ENCODE peak calls at places on chromosome 14, in six cellular contexts. One of them, this sample, is unnamed.

GRCh38 chr14:102221026-102221425 is 81.3 kb downstream of the WDR20 start:
- DNase-seq in A549: no peak
- DNase-seq in HepG2: no peak
- DNase-seq in GM12878: no peak
- DNase-seq in endothelial cell of umbilical vein: peak
- DNase-seq in K562: no peak
- DNase-seq in this sample: peak

GRCh38 chr14:20714593-20715250 is 26.2 kb downstream of the ANG start:
- DNase-seq in A549: no peak
- DNase-seq in HepG2: no peak
- DNase-seq in GM12878: no peak
- DNase-seq in endothelial cell of umbilical vein: peak
- DNase-seq in K562: no peak
- DNase-seq in this sample: peak

GRCh38 chr14:92759679-92760523 is 11.5 kb upstream of the LGMN start:
- DNase-seq in A549: no peak
- DNase-seq in HepG2: no peak
- DNase-seq in GM12878: peak
- DNase-seq in endothelial cell of umbilical vein: no peak
- DNase-seq in K562: no peak
- DNase-seq in this sample: no peak

GRCh38 chr14:73717247-73717646 is 3.1 kb upstream of the PNMA1 start:
- DNase-seq in A549: no peak
- DNase-seq in HepG2: no peak
- DNase-seq in GM12878: no peak
- DNase-seq in endothelial cell of umbilical vein: no peak
- DNase-seq in K562: no peak
- DNase-seq in this sample: no peak

GRCh38 chr14:79193689-79194477 is 1017.4 kb downstream of the DIO2 start:
- DNase-seq in A549: no peak
- DNase-seq in HepG2: no peak
- DNase-seq in GM12878: no peak
- DNase-seq in endothelial cell of umbilical vein: no peak
- DNase-seq in K562: no peak
- DNase-seq in this sample: no peak

GRCh38 chr14:71021347-71022014 is 114.2 kb downstream of the PCNX1 start:
- DNase-seq in A549: no peak
- DNase-seq in HepG2: no peak
- DNase-seq in GM12878: no peak
- DNase-seq in endothelial cell of umbilical vein: peak
- DNase-seq in K562: no peak
- DNase-seq in this sample: no peak

GRCh38 chr14:104975481-104976197 is 2.5 kb downstream of the AHNAK2 start:
- DNase-seq in A549: no peak
- DNase-seq in HepG2: no peak
- DNase-seq in GM12878: no peak
- DNase-seq in endothelial cell of umbilical vein: no peak
- DNase-seq in K562: no peak
- DNase-seq in this sample: peak

GRCh38 chr14:80959448-80960006 is 4.1 kb downstream of the TSHR start:
- DNase-seq in A549: no peak
- DNase-seq in HepG2: no peak
- DNase-seq in GM12878: peak
- DNase-seq in endothelial cell of umbilical vein: no peak
- DNase-seq in K562: no peak
- DNase-seq in this sample: peak

GRCh38 chr14:105315211-105315721 is 718 bp downstream of the PACS2 start:
- DNase-seq in A549: peak
- DNase-seq in HepG2: peak
- DNase-seq in GM12878: no peak
- DNase-seq in endothelial cell of umbilical vein: peak
- DNase-seq in K562: no peak
- DNase-seq in this sample: peak

GRCh38 chr14:77023001-77023996 is 5.2 kb downstream of the IRF2BPL start:
- DNase-seq in A549: no peak
- DNase-seq in HepG2: peak
- DNase-seq in GM12878: no peak
- DNase-seq in endothelial cell of umbilical vein: peak
- DNase-seq in K562: no peak
- DNase-seq in this sample: no peak

GRCh38 chr14:73602994-73603393 is 9.3 kb upstream of the ACOT6 start:
- DNase-seq in A549: no peak
- DNase-seq in HepG2: no peak
- DNase-seq in GM12878: no peak
- DNase-seq in endothelial cell of umbilical vein: no peak
- DNase-seq in K562: no peak
- DNase-seq in this sample: no peak

GRCh38 chr14:34363733-34364134 is 98.3 kb downstream of the SPTSSA start:
- DNase-seq in A549: no peak
- DNase-seq in HepG2: no peak
- DNase-seq in GM12878: no peak
- DNase-seq in endothelial cell of umbilical vein: no peak
- DNase-seq in K562: no peak
- DNase-seq in this sample: peak

GRCh38 chr14:69430306-69430939 is 31.9 kb downstream of the SLC39A9 start:
- DNase-seq in A549: no peak
- DNase-seq in HepG2: peak
- DNase-seq in GM12878: no peak
- DNase-seq in endothelial cell of umbilical vein: no peak
- DNase-seq in K562: no peak
- DNase-seq in this sample: no peak

GRCh38 chr14:91286530-91286937 is 42.0 kb upstream of the GPR68 start:
- DNase-seq in A549: peak
- DNase-seq in HepG2: peak
- DNase-seq in GM12878: peak
- DNase-seq in endothelial cell of umbilical vein: peak
- DNase-seq in K562: peak
- DNase-seq in this sample: peak

GRCh38 chr14:101008196-101008595 is 104.7 kb upstream of the RTL1 start:
- DNase-seq in A549: no peak
- DNase-seq in HepG2: no peak
- DNase-seq in GM12878: no peak
- DNase-seq in endothelial cell of umbilical vein: no peak
- DNase-seq in K562: no peak
- DNase-seq in this sample: no peak

GRCh38 chr14:100828448-100828834 is 2.5 kb downstream of the MEG3 start:
- DNase-seq in A549: no peak
- DNase-seq in HepG2: no peak
- DNase-seq in GM12878: no peak
- DNase-seq in endothelial cell of umbilical vein: peak
- DNase-seq in K562: no peak
- DNase-seq in this sample: no peak

GRCh38 chr14:53663709-53664108 is 292.9 kb downstream of the BMP4 start:
- DNase-seq in A549: peak
- DNase-seq in HepG2: peak
- DNase-seq in GM12878: no peak
- DNase-seq in endothelial cell of umbilical vein: peak
- DNase-seq in K562: no peak
- DNase-seq in this sample: no peak

GRCh38 chr14:59358105-59358504 is 107.1 kb downstream of the GPR135 start:
- DNase-seq in A549: peak
- DNase-seq in HepG2: peak
- DNase-seq in GM12878: no peak
- DNase-seq in endothelial cell of umbilical vein: no peak
- DNase-seq in K562: no peak
- DNase-seq in this sample: peak

GRCh38 chr14:32331227-32331597 is 2.1 kb downstream of the AKAP6 start:
- DNase-seq in A549: no peak
- DNase-seq in HepG2: no peak
- DNase-seq in GM12878: no peak
- DNase-seq in endothelial cell of umbilical vein: no peak
- DNase-seq in K562: peak
- DNase-seq in this sample: no peak

GRCh38 chr14:105063041-105063440 is 2.2 kb downstream of the GPR132 start:
- DNase-seq in A549: no peak
- DNase-seq in HepG2: no peak
- DNase-seq in GM12878: no peak
- DNase-seq in endothelial cell of umbilical vein: no peak
- DNase-seq in K562: no peak
- DNase-seq in this sample: no peak

GRCh38 chr14:58298477-58298879 is at the start of gene ARID4A:
- DNase-seq in A549: no peak
- DNase-seq in HepG2: no peak
- DNase-seq in GM12878: no peak
- DNase-seq in endothelial cell of umbilical vein: no peak
- DNase-seq in K562: no peak
- DNase-seq in this sample: no peak

GRCh38 chr14:90759370-90760054 is 56.7 kb downstream of the TTC7B start:
- DNase-seq in A549: no peak
- DNase-seq in HepG2: no peak
- DNase-seq in GM12878: no peak
- DNase-seq in endothelial cell of umbilical vein: no peak
- DNase-seq in K562: no peak
- DNase-seq in this sample: peak

GRCh38 chr14:50666772-50667490 is 1.2 kb downstream of the SAV1 start:
- DNase-seq in A549: no peak
- DNase-seq in HepG2: peak
- DNase-seq in GM12878: no peak
- DNase-seq in endothelial cell of umbilical vein: peak
- DNase-seq in K562: peak
- DNase-seq in this sample: peak

GRCh38 chr14:44959538-44959937 is 2.2 kb downstream of the KLHL28 start:
- DNase-seq in A549: no peak
- DNase-seq in HepG2: no peak
- DNase-seq in GM12878: no peak
- DNase-seq in endothelial cell of umbilical vein: no peak
- DNase-seq in K562: no peak
- DNase-seq in this sample: no peak

GRCh38 chr14:29858299-29858698 is 69.3 kb downstream of the PRKD1 start:
- DNase-seq in A549: no peak
- DNase-seq in HepG2: no peak
- DNase-seq in GM12878: peak
- DNase-seq in endothelial cell of umbilical vein: no peak
- DNase-seq in K562: no peak
- DNase-seq in this sample: peak

GRCh38 chr14:103065861-103066260 is 8.5 kb upstream of the CDC42BPB start:
- DNase-seq in A549: no peak
- DNase-seq in HepG2: no peak
- DNase-seq in GM12878: no peak
- DNase-seq in endothelial cell of umbilical vein: no peak
- DNase-seq in K562: no peak
- DNase-seq in this sample: no peak

GRCh38 chr14:90424686-90425255 is 27.9 kb downstream of the CALM1 start:
- DNase-seq in A549: no peak
- DNase-seq in HepG2: no peak
- DNase-seq in GM12878: no peak
- DNase-seq in endothelial cell of umbilical vein: no peak
- DNase-seq in K562: no peak
- DNase-seq in this sample: no peak

GRCh38 chr14:61380984-61381383 is 59.6 kb downstream of the PRKCH start:
- DNase-seq in A549: no peak
- DNase-seq in HepG2: peak
- DNase-seq in GM12878: no peak
- DNase-seq in endothelial cell of umbilical vein: no peak
- DNase-seq in K562: no peak
- DNase-seq in this sample: no peak
- TF ChIP-seq MYC in A549: no peak
- TF ChIP-seq MYC in HepG2: no peak
- TF ChIP-seq MYC in GM12878: no peak
- TF ChIP-seq MYC in endothelial cell of umbilical vein: no peak
- TF ChIP-seq MYC in K562: no peak
- TF ChIP-seq MYC in this sample: no peak

GRCh38 chr14:24432259-24433131 is 2.7 kb downstream of the KHNYN start:
- DNase-seq in A549: no peak
- DNase-seq in HepG2: no peak
- DNase-seq in GM12878: no peak
- DNase-seq in endothelial cell of umbilical vein: no peak
- DNase-seq in K562: no peak
- DNase-seq in this sample: no peak
- TF ChIP-seq POLR2A in A549: no peak
- TF ChIP-seq POLR2A in HepG2: no peak
- TF ChIP-seq POLR2A in GM12878: peak
- TF ChIP-seq POLR2A in endothelial cell of umbilical vein: no peak
- TF ChIP-seq POLR2A in K562: no peak
- TF ChIP-seq POLR2A in this sample: no peak

GRCh38 chr14:41230683-41231082 is 376.0 kb upstream of the LRFN5 start:
- DNase-seq in A549: no peak
- DNase-seq in HepG2: no peak
- DNase-seq in GM12878: no peak
- DNase-seq in endothelial cell of umbilical vein: no peak
- DNase-seq in K562: no peak
- DNase-seq in this sample: no peak

GRCh38 chr14:41225433-41225832 is 381.2 kb upstream of the LRFN5 start:
- DNase-seq in A549: no peak
- DNase-seq in HepG2: no peak
- DNase-seq in GM12878: no peak
- DNase-seq in endothelial cell of umbilical vein: no peak
- DNase-seq in K562: no peak
- DNase-seq in this sample: no peak

GRCh38 chr14:41235466-41235865 is 371.2 kb upstream of the LRFN5 start:
- DNase-seq in A549: no peak
- DNase-seq in HepG2: no peak
- DNase-seq in GM12878: no peak
- DNase-seq in endothelial cell of umbilical vein: no peak
- DNase-seq in K562: no peak
- DNase-seq in this sample: no peak

DNA sequence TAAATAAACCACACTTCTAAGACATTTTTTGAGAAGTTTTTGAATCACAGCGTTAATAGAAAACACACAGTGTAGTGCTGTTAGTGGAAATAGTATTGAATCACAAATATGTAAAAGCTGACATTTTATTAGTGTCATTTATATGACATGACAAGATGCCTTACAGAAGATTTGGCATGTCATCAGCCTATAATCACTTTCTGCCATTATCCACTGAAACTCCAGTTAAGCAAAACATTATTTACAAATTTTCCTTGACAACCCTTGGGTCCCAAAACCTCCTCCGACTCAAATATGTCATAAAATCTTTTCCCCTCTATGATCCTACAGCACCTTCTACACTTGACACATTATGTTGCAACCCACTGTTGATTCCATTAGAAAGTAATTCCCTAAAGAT is 376.9 kb upstream of the LRFN5 start:
- DNase-seq in A549: no peak
- DNase-seq in HepG2: no peak
- DNase-seq in GM12878: no peak
- DNase-seq in endothelial cell of umbilical vein: no peak
- DNase-seq in K562: no peak
- DNase-seq in this sample: no peak
- TF ChIP-seq MAX in A549: no peak
- TF ChIP-seq MAX in HepG2: no peak
- TF ChIP-seq MAX in GM12878: no peak
- TF ChIP-seq MAX in endothelial cell of umbilical vein: no peak
- TF ChIP-seq MAX in K562: no peak
- TF ChIP-seq MAX in this sample: no peak

DNA sequence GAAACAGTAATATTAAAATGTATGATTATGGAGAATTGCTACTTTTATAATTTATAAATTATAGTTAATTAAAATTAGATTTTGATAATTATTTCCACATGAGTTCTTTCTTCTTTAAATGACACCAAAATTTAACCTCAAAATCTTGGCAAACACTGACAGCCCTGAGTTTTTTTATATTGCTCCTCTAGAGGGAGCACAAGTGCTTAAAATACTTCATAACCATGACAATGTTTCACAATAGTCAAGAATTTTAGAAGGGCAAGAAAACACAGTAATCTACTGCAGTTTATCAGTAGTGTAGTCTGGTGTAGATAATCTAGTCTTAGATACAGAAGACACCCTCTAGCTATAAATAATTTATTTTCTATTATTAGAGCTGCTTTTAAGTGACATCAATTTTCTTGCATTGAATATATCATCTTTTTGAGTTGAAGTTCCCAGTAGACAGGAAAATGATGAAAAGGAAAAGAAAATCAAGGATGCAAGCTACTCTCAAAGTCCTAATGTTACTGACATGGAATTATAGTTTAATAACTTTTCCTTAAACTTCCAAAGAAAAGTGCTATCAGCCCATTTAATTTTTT is 14.3 kb upstream of the PTGER2 start:
- DNase-seq in A549: peak
- DNase-seq in HepG2: peak
- DNase-seq in GM12878: no peak
- DNase-seq in endothelial cell of umbilical vein: peak
- DNase-seq in K562: peak
- DNase-seq in this sample: peak
- TF ChIP-seq MYC in A549: no peak
- TF ChIP-seq MYC in HepG2: no peak
- TF ChIP-seq MYC in GM12878: no peak
- TF ChIP-seq MYC in endothelial cell of umbilical vein: no peak
- TF ChIP-seq MYC in K562: no peak
- TF ChIP-seq MYC in this sample: no peak